ENCODE peak calls at places on chromosome 14, in seven cellular contexts. One of them, this sample, is unnamed.

GRCh38 chr14:88045705-88046104 is 40.8 kb downstream of the GPR65 start:
- DNase-seq in left ventricle myocardium inferior: no peak
- DNase-seq in body of pancreas: no peak
- DNase-seq in RWPE1: no peak
- DNase-seq in esophagus squamous epithelium: no peak
- DNase-seq in sigmoid colon: no peak
- DNase-seq in HFFc6: no peak
- DNase-seq in this sample: no peak

GRCh38 chr14:60179296-60179924 is 14.2 kb upstream of the DHRS7 start:
- DNase-seq in HFFc6: peak; percentile 42
- DNase-seq in esophagus squamous epithelium: no peak
- DNase-seq in sigmoid colon: no peak
- DNase-seq in left ventricle myocardium inferior: no peak
- DNase-seq in body of pancreas: no peak
- DNase-seq in RWPE1: peak; percentile 63
- DNase-seq in this sample: no peak

GRCh38 chr14:78341827-78342389 is 171.7 kb downstream of the NRXN3 start:
- DNase-seq in esophagus squamous epithelium: no peak
- DNase-seq in sigmoid colon: no peak
- DNase-seq in HFFc6: no peak
- DNase-seq in RWPE1: no peak
- DNase-seq in left ventricle myocardium inferior: no peak
- DNase-seq in body of pancreas: no peak
- DNase-seq in this sample: no peak

GRCh38 chr14:103016594-103016993 is 40.8 kb downstream of the CDC42BPB start:
- DNase-seq in left ventricle myocardium inferior: no peak
- DNase-seq in RWPE1: no peak
- DNase-seq in sigmoid colon: no peak
- DNase-seq in esophagus squamous epithelium: no peak
- DNase-seq in HFFc6: no peak
- DNase-seq in body of pancreas: no peak
- DNase-seq in this sample: no peak

GRCh38 chr14:35341454-35342159 is 49.4 kb downstream of the PSMA6 start:
- DNase-seq in RWPE1: peak; percentile 78
- DNase-seq in HFFc6: peak; percentile 60
- DNase-seq in left ventricle myocardium inferior: peak; percentile 95
- DNase-seq in sigmoid colon: peak; percentile 99
- DNase-seq in body of pancreas: peak; percentile 100
- DNase-seq in esophagus squamous epithelium: peak; percentile 56
- DNase-seq in this sample: peak; percentile 98

GRCh38 chr14:85315290-85315689 is 214.7 kb upstream of the FLRT2 start:
- DNase-seq in body of pancreas: no peak
- DNase-seq in left ventricle myocardium inferior: no peak
- DNase-seq in HFFc6: no peak
- DNase-seq in sigmoid colon: no peak
- DNase-seq in esophagus squamous epithelium: no peak
- DNase-seq in RWPE1: no peak
- DNase-seq in this sample: no peak

GRCh38 chr14:52917732-52918131 is 33.1 kb downstream of the FERMT2 start:
- DNase-seq in body of pancreas: no peak
- DNase-seq in esophagus squamous epithelium: no peak
- DNase-seq in sigmoid colon: no peak
- DNase-seq in HFFc6: no peak
- DNase-seq in left ventricle myocardium inferior: no peak
- DNase-seq in RWPE1: no peak
- DNase-seq in this sample: no peak

GRCh38 chr14:31678421-31679249 is 117.4 kb downstream of the NUBPL start:
- DNase-seq in RWPE1: no peak
- DNase-seq in sigmoid colon: no peak
- DNase-seq in body of pancreas: no peak
- DNase-seq in HFFc6: no peak
- DNase-seq in esophagus squamous epithelium: no peak
- DNase-seq in left ventricle myocardium inferior: no peak
- DNase-seq in this sample: no peak

GRCh38 chr14:85596562-85596961 is 66.6 kb downstream of the FLRT2 start:
- DNase-seq in body of pancreas: no peak
- DNase-seq in esophagus squamous epithelium: no peak
- DNase-seq in left ventricle myocardium inferior: no peak
- DNase-seq in HFFc6: no peak
- DNase-seq in RWPE1: no peak
- DNase-seq in sigmoid colon: no peak
- DNase-seq in this sample: no peak

GRCh38 chr14:50745401-50746058 is 77.4 kb upstream of the SAV1 start:
- DNase-seq in body of pancreas: no peak
- DNase-seq in left ventricle myocardium inferior: no peak
- DNase-seq in sigmoid colon: no peak
- DNase-seq in HFFc6: no peak
- DNase-seq in esophagus squamous epithelium: no peak
- DNase-seq in RWPE1: no peak
- DNase-seq in this sample: no peak

GRCh38 chr14:86938356-86938755 is 1054.6 kb downstream of the GALC start:
- DNase-seq in HFFc6: no peak
- DNase-seq in esophagus squamous epithelium: no peak
- DNase-seq in sigmoid colon: no peak
- DNase-seq in left ventricle myocardium inferior: no peak
- DNase-seq in RWPE1: no peak
- DNase-seq in body of pancreas: peak; percentile 26
- DNase-seq in this sample: no peak

GRCh38 chr14:51121096-51121495 is 26.2 kb upstream of the TRIM9 start:
- DNase-seq in RWPE1: no peak
- DNase-seq in esophagus squamous epithelium: no peak
- DNase-seq in sigmoid colon: no peak
- DNase-seq in body of pancreas: no peak
- DNase-seq in left ventricle myocardium inferior: no peak
- DNase-seq in HFFc6: no peak
- DNase-seq in this sample: no peak

GRCh38 chr14:93230539-93230938 is 23.5 kb downstream of the UBR7 start:
- DNase-seq in HFFc6: no peak
- DNase-seq in esophagus squamous epithelium: no peak
- DNase-seq in body of pancreas: no peak
- DNase-seq in RWPE1: no peak
- DNase-seq in left ventricle myocardium inferior: no peak
- DNase-seq in sigmoid colon: peak; percentile 65
- DNase-seq in this sample: no peak

GRCh38 chr14:104373855-104374717 is 205.5 kb upstream of the C14orf180 start:
- DNase-seq in esophagus squamous epithelium: no peak
- DNase-seq in left ventricle myocardium inferior: no peak
- DNase-seq in body of pancreas: no peak
- DNase-seq in HFFc6: no peak
- DNase-seq in RWPE1: no peak
- DNase-seq in sigmoid colon: no peak
- DNase-seq in this sample: peak; percentile 51

GRCh38 chr14:51219473-51220448 is 20.3 kb upstream of the TMX1 start:
- DNase-seq in sigmoid colon: no peak
- DNase-seq in left ventricle myocardium inferior: no peak
- DNase-seq in HFFc6: no peak
- DNase-seq in RWPE1: peak; percentile 26
- DNase-seq in esophagus squamous epithelium: no peak
- DNase-seq in body of pancreas: no peak
- DNase-seq in this sample: no peak

GRCh38 chr14:61661471-61661988 is 33.8 kb upstream of the HIF1A start:
- DNase-seq in RWPE1: no peak
- DNase-seq in HFFc6: peak; percentile 4
- DNase-seq in esophagus squamous epithelium: no peak
- DNase-seq in left ventricle myocardium inferior: no peak
- DNase-seq in body of pancreas: no peak
- DNase-seq in sigmoid colon: no peak
- DNase-seq in this sample: no peak

GRCh38 chr14:63438065-63438757 is 105.0 kb downstream of the PPP2R5E start:
- DNase-seq in RWPE1: peak; percentile 92
- DNase-seq in body of pancreas: peak; percentile 80
- DNase-seq in sigmoid colon: peak; percentile 85
- DNase-seq in esophagus squamous epithelium: no peak
- DNase-seq in left ventricle myocardium inferior: peak; percentile 38
- DNase-seq in HFFc6: peak; percentile 95
- DNase-seq in this sample: peak; percentile 40

GRCh38 chr14:56216631-56217379 is 98.6 kb downstream of the PELI2 start:
- DNase-seq in HFFc6: no peak
- DNase-seq in body of pancreas: peak; percentile 61
- DNase-seq in sigmoid colon: no peak
- DNase-seq in left ventricle myocardium inferior: peak; percentile 54
- DNase-seq in esophagus squamous epithelium: no peak
- DNase-seq in RWPE1: no peak
- DNase-seq in this sample: peak; percentile 71

GRCh38 chr14:96090441-96091148 is 51.4 kb downstream of the C14orf132 start:
- DNase-seq in RWPE1: no peak
- DNase-seq in esophagus squamous epithelium: no peak
- DNase-seq in left ventricle myocardium inferior: peak; percentile 81
- DNase-seq in body of pancreas: peak; percentile 59
- DNase-seq in sigmoid colon: peak; percentile 83
- DNase-seq in HFFc6: peak; percentile 38
- DNase-seq in this sample: peak; percentile 82

GRCh38 chr14:54599932-54600331 is 33.0 kb downstream of the SAMD4A start:
- DNase-seq in esophagus squamous epithelium: no peak
- DNase-seq in body of pancreas: no peak
- DNase-seq in left ventricle myocardium inferior: no peak
- DNase-seq in RWPE1: no peak
- DNase-seq in HFFc6: no peak
- DNase-seq in sigmoid colon: no peak
- DNase-seq in this sample: no peak

GRCh38 chr14:100076630-100077029 is 11.4 kb downstream of the EVL start:
- DNase-seq in esophagus squamous epithelium: no peak
- DNase-seq in sigmoid colon: peak; percentile 82
- DNase-seq in left ventricle myocardium inferior: peak; percentile 35
- DNase-seq in RWPE1: peak; percentile 30
- DNase-seq in body of pancreas: no peak
- DNase-seq in HFFc6: peak; percentile 39
- DNase-seq in this sample: no peak

GRCh38 chr14:24911324-24912095 is 138.4 kb downstream of the STXBP6 start:
- DNase-seq in esophagus squamous epithelium: no peak
- DNase-seq in HFFc6: peak; percentile 82
- DNase-seq in body of pancreas: no peak
- DNase-seq in left ventricle myocardium inferior: no peak
- DNase-seq in sigmoid colon: no peak
- DNase-seq in RWPE1: no peak
- DNase-seq in this sample: no peak

GRCh38 chr14:57712101-57712500 is 153.8 kb downstream of the SLC35F4 start:
- DNase-seq in sigmoid colon: no peak
- DNase-seq in esophagus squamous epithelium: no peak
- DNase-seq in left ventricle myocardium inferior: no peak
- DNase-seq in HFFc6: no peak
- DNase-seq in body of pancreas: no peak
- DNase-seq in RWPE1: no peak
- DNase-seq in this sample: no peak
- TF ChIP-seq CTCF in sigmoid colon: no peak
- TF ChIP-seq CTCF in esophagus squamous epithelium: no peak
- TF ChIP-seq CTCF in left ventricle myocardium inferior: no peak
- TF ChIP-seq CTCF in HFFc6: no peak
- TF ChIP-seq CTCF in body of pancreas: no peak
- TF ChIP-seq CTCF in RWPE1: no peak
- TF ChIP-seq CTCF in this sample: no peak

GRCh38 chr14:72454388-72454787 is 439.5 kb downstream of the DPF3 start:
- DNase-seq in RWPE1: no peak
- DNase-seq in left ventricle myocardium inferior: no peak
- DNase-seq in HFFc6: no peak
- DNase-seq in body of pancreas: no peak
- DNase-seq in esophagus squamous epithelium: no peak
- DNase-seq in sigmoid colon: no peak
- DNase-seq in this sample: no peak

GRCh38 chr14:72462041-72462440 is 431.9 kb downstream of the DPF3 start:
- DNase-seq in esophagus squamous epithelium: no peak
- DNase-seq in HFFc6: no peak
- DNase-seq in RWPE1: no peak
- DNase-seq in left ventricle myocardium inferior: no peak
- DNase-seq in body of pancreas: no peak
- DNase-seq in sigmoid colon: no peak
- DNase-seq in this sample: no peak

GRCh38 chr14:72463291-72463866 is 430.5 kb downstream of the DPF3 start:
- DNase-seq in RWPE1: no peak
- DNase-seq in HFFc6: peak; percentile 25
- DNase-seq in sigmoid colon: no peak
- DNase-seq in esophagus squamous epithelium: no peak
- DNase-seq in left ventricle myocardium inferior: no peak
- DNase-seq in body of pancreas: no peak
- DNase-seq in this sample: no peak

GRCh38 chr14:72457641-72458040 is 436.3 kb downstream of the DPF3 start:
- DNase-seq in left ventricle myocardium inferior: no peak
- DNase-seq in sigmoid colon: no peak
- DNase-seq in RWPE1: peak; percentile 59
- DNase-seq in body of pancreas: no peak
- DNase-seq in HFFc6: peak; percentile 80
- DNase-seq in esophagus squamous epithelium: no peak
- DNase-seq in this sample: no peak
- TF ChIP-seq CTCF in left ventricle myocardium inferior: no peak
- TF ChIP-seq CTCF in sigmoid colon: no peak
- TF ChIP-seq CTCF in RWPE1: no peak
- TF ChIP-seq CTCF in body of pancreas: no peak
- TF ChIP-seq CTCF in HFFc6: no peak
- TF ChIP-seq CTCF in esophagus squamous epithelium: no peak
- TF ChIP-seq CTCF in this sample: no peak

DNA sequence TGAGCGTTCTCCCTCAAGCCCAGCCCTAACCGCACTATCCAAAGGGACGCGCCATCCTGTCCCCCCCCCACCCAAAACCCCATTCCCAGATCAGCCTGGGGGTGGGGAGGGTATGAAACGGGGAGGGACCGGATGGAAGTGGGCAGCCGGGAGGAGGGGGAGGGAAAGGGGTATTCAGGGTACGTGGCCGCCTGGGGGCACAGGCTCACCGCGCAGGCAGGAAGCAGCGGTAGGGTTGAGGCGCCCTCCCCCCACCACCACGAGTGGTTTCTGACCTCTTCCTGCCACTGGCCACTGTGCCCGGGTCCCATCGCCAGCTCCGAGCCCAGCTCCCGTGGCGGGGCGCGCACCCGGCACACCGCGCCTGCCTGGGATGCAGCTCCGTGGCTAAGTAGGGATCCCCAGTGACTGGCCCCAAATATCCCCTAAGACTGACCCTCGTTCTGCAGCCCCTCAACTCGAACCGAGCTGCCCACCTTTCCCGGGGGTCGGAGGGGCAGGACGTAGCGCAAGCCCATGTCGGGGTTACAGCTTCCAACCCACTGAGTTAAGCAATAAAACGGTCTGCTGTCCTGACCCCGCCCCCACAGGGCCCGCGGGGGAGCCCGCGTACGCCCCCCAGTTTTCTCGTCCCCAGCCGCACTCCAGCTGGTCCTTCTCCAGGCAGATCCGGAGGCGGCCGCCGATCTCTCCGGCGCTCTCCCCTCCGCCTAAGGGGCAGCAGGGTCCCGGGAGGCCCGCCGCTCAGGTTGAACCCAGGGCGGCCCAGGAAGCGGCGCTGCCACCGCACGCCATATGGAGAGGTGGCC is 1.2 kb downstream of the ACTN1 start:
- DNase-seq in body of pancreas: peak; percentile 66
- DNase-seq in esophagus squamous epithelium: no peak
- DNase-seq in left ventricle myocardium inferior: peak; percentile 64
- DNase-seq in RWPE1: peak; percentile 92
- DNase-seq in HFFc6: peak; percentile 90
- DNase-seq in sigmoid colon: peak; percentile 95
- DNase-seq in this sample: peak; percentile 76
- TF ChIP-seq CTCF in body of pancreas: no peak
- TF ChIP-seq CTCF in esophagus squamous epithelium: no peak
- TF ChIP-seq CTCF in left ventricle myocardium inferior: peak; percentile 11
- TF ChIP-seq CTCF in RWPE1: no peak
- TF ChIP-seq CTCF in HFFc6: no peak
- TF ChIP-seq CTCF in sigmoid colon: no peak
- TF ChIP-seq CTCF in this sample: no peak

DNA sequence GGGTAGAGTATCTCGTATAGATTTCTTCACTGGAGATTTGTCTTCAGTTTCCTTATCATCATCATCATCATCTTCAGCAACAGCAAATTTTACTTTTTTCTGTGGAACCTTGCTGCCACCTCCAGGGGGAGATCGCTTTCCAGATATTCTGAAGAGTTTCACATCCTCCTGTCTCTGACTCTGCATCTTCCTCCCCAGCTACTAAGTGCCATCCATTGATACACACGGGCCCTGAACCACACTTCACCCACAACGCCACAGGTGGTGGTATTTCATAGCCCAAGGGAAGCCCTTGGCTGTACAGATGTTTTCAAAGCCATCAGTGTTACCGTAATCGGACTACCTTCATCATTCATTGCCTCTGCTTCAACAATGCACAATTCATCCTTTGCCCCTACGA is 82.2 kb downstream of the PPP2R5C start:
- DNase-seq in esophagus squamous epithelium: no peak
- DNase-seq in left ventricle myocardium inferior: no peak
- DNase-seq in sigmoid colon: no peak
- DNase-seq in HFFc6: no peak
- DNase-seq in RWPE1: no peak
- DNase-seq in body of pancreas: no peak
- DNase-seq in this sample: no peak
- TF ChIP-seq CTCF in esophagus squamous epithelium: peak; percentile 41
- TF ChIP-seq CTCF in left ventricle myocardium inferior: peak; percentile 42
- TF ChIP-seq CTCF in sigmoid colon: no peak
- TF ChIP-seq CTCF in HFFc6: peak; percentile 49
- TF ChIP-seq CTCF in RWPE1: no peak
- TF ChIP-seq CTCF in body of pancreas: peak; percentile 31
- TF ChIP-seq CTCF in this sample: peak; percentile 35

This sample was measured in heart left ventricle.